ENCODE peak calls at places on chromosome 7, in seven cellular contexts. L, G, R, C, V, N and K are unnamed samples.

GRCh38 chr7:70693690-70694356 is 438.1 kb upstream of the GALNT17 start:
- DNase-seq in L (peak), G (peak), R (peak), C (peak), V (peak), N (peak), K (peak)

GRCh38 chr7:106736123-106736507 is 75.2 kb upstream of the CCDC71L start:
- DNase-seq in L (no peak), G (no peak), R (no peak), C (no peak), V (no peak), N (no peak), K (no peak)

GRCh38 chr7:105723582-105723981 is 142.3 kb upstream of the EFCAB10 start:
- DNase-seq in L (peak), G (no peak), R (no peak), C (no peak), V (peak), N (peak), K (no peak)

GRCh38 chr7:108348913-108349312 is 107.3 kb downstream of the NRCAM start:
- DNase-seq in L (no peak), G (peak), R (no peak), C (peak), V (no peak), N (peak), K (no peak)

GRCh38 chr7:47610506-47611044 is 28.7 kb upstream of the TNS3 start:
- DNase-seq in L (no peak), G (peak), R (peak), C (peak), V (no peak), N (peak), K (no peak)

GRCh38 chr7:151890355-151891004 is 13.6 kb upstream of the PRKAG2 start:
- DNase-seq in L (no peak), G (no peak), R (peak), C (no peak), V (no peak), N (no peak), K (no peak)

GRCh38 chr7:6148724-6149360 is 117.7 kb downstream of the ANKRD61 start:
- DNase-seq in L (no peak), G (no peak), R (no peak), C (no peak), V (no peak), N (no peak), K (no peak)

GRCh38 chr7:29413511-29414178 is 150.0 kb upstream of the PRR15 start:
- DNase-seq in L (no peak), G (no peak), R (no peak), C (no peak), V (no peak), N (no peak), K (no peak)

GRCh38 chr7:12386237-12386839 is 17.3 kb downstream of the VWDE start:
- DNase-seq in L (no peak), G (no peak), R (peak), C (no peak), V (peak), N (no peak), K (no peak)

GRCh38 chr7:156816943-156817572 is 75.9 kb downstream of the LMBR1 start:
- DNase-seq in L (no peak), G (no peak), R (peak), C (no peak), V (no peak), N (peak), K (no peak)

GRCh38 chr7:132576723-132577089 is 436 bp upstream of the PLXNA4 start:
- DNase-seq in L (no peak), G (no peak), R (no peak), C (no peak), V (no peak), N (no peak), K (no peak)

GRCh38 chr7:232571-233455 is 40.4 kb downstream of the FAM20C start:
- DNase-seq in L (no peak), G (peak), R (no peak), C (peak), V (peak), N (peak), K (no peak)

GRCh38 chr7:25656581-25657026 is 428.3 kb upstream of the NPVF start:
- DNase-seq in L (no peak), G (no peak), R (peak), C (no peak), V (no peak), N (no peak), K (no peak)

GRCh38 chr7:33738260-33738935 is 166.9 kb upstream of the BMPER start:
- DNase-seq in L (no peak), G (no peak), R (no peak), C (no peak), V (no peak), N (no peak), K (no peak)

GRCh38 chr7:30886608-30887011 is 25.0 kb upstream of the AQP1 start:
- DNase-seq in L (no peak), G (no peak), R (no peak), C (no peak), V (no peak), N (peak), K (no peak)

GRCh38 chr7:135208417-135208793 is 2.9 kb downstream of the WDR91 start:
- DNase-seq in L (no peak), G (no peak), R (no peak), C (no peak), V (no peak), N (no peak), K (no peak)

GRCh38 chr7:151666886-151667285 is 147.2 kb upstream of the RHEB start:
- DNase-seq in L (no peak), G (no peak), R (no peak), C (no peak), V (no peak), N (no peak), K (no peak)

GRCh38 chr7:35316549-35316948 is 62.6 kb upstream of the TBX20 start:
- DNase-seq in L (no peak), G (no peak), R (no peak), C (no peak), V (no peak), N (no peak), K (no peak)

GRCh38 chr7:83486957-83487356 is 162.0 kb downstream of the SEMA3E start:
- DNase-seq in L (no peak), G (peak), R (no peak), C (no peak), V (no peak), N (no peak), K (no peak)

GRCh38 chr7:25950488-25951413 is 201.2 kb upstream of the NFE2L3 start:
- DNase-seq in L (peak), G (peak), R (peak), C (peak), V (peak), N (peak), K (peak)

GRCh38 chr7:94284120-94284519 is 110.6 kb upstream of the COL1A2 start:
- DNase-seq in L (no peak), G (no peak), R (no peak), C (no peak), V (no peak), N (peak), K (no peak)

GRCh38 chr7:141300816-141301215 is 227.0 kb downstream of the TMEM178B start:
- DNase-seq in L (no peak), G (no peak), R (peak), C (no peak), V (no peak), N (no peak), K (no peak)

GRCh38 chr7:31775511-31775910 is 88.5 kb downstream of the PPP1R17 start:
- DNase-seq in L (no peak), G (no peak), R (peak), C (no peak), V (no peak), N (no peak), K (no peak)

GRCh38 chr7:1531263-1531978 is 919 bp downstream of the MAFK start:
- DNase-seq in L (peak), G (no peak), R (peak), C (peak), V (peak), N (peak), K (peak)